ENCODE peak calls at places on chromosome 12, in five cellular contexts. One of them, this sample, is unnamed.

GRCh38 chr12:31756977-31757420 is 28.2 kb upstream of the AMN1 start:
- DNase-seq in coronary artery: no peak
- DNase-seq in lung: no peak
- DNase-seq in ACHN: peak
- DNase-seq in immature natural killer cell: no peak
- DNase-seq in this sample: peak

GRCh38 chr12:32252199-32253073 is 145.8 kb downstream of the BICD1 start:
- DNase-seq in immature natural killer cell: no peak
- DNase-seq in coronary artery: no peak
- DNase-seq in lung: no peak
- DNase-seq in ACHN: no peak
- DNase-seq in this sample: no peak

GRCh38 chr12:32305163-32305562 is 94.2 kb upstream of the FGD4 start:
- DNase-seq in lung: no peak
- DNase-seq in ACHN: peak
- DNase-seq in coronary artery: no peak
- DNase-seq in immature natural killer cell: peak
- DNase-seq in this sample: no peak

GRCh38 chr12:13222076-13222475 is 25.6 kb downstream of the EMP1 start:
- DNase-seq in ACHN: no peak
- DNase-seq in lung: peak
- DNase-seq in coronary artery: no peak
- DNase-seq in immature natural killer cell: no peak
- DNase-seq in this sample: peak

GRCh38 chr12:98856897-98857540 is 211.9 kb downstream of the APAF1 start:
- DNase-seq in ACHN: peak
- DNase-seq in coronary artery: no peak
- DNase-seq in immature natural killer cell: no peak
- DNase-seq in lung: no peak
- DNase-seq in this sample: no peak

GRCh38 chr12:103928736-103929050 is 1.5 kb upstream of the HSP90B1 start:
- DNase-seq in immature natural killer cell: peak
- DNase-seq in coronary artery: no peak
- DNase-seq in lung: no peak
- DNase-seq in ACHN: no peak
- DNase-seq in this sample: peak

GRCh38 chr12:75481774-75482173 is 1.2 kb downstream of the GLIPR1 start:
- DNase-seq in coronary artery: no peak
- DNase-seq in ACHN: peak
- DNase-seq in immature natural killer cell: peak
- DNase-seq in lung: no peak
- DNase-seq in this sample: no peak

GRCh38 chr12:116113398-116114130 is 163.9 kb downstream of the MED13L start:
- DNase-seq in coronary artery: no peak
- DNase-seq in ACHN: no peak
- DNase-seq in lung: no peak
- DNase-seq in immature natural killer cell: no peak
- DNase-seq in this sample: no peak

GRCh38 chr12:103769240-103769945 is 71.6 kb downstream of the NT5DC3 start:
- DNase-seq in immature natural killer cell: no peak
- DNase-seq in lung: no peak
- DNase-seq in ACHN: no peak
- DNase-seq in coronary artery: no peak
- DNase-seq in this sample: no peak

GRCh38 chr12:11228268-11228879 is 41.1 kb downstream of the PRB3 start:
- DNase-seq in lung: peak
- DNase-seq in immature natural killer cell: no peak
- DNase-seq in coronary artery: no peak
- DNase-seq in ACHN: peak
- DNase-seq in this sample: peak

GRCh38 chr12:32179011-32179395 is 72.4 kb downstream of the BICD1 start:
- DNase-seq in coronary artery: no peak
- DNase-seq in lung: no peak
- DNase-seq in immature natural killer cell: no peak
- DNase-seq in ACHN: no peak
- DNase-seq in this sample: no peak

GRCh38 chr12:132471011-132471857 is 18.7 kb upstream of the FBRSL1 start:
- DNase-seq in immature natural killer cell: no peak
- DNase-seq in lung: no peak
- DNase-seq in ACHN: no peak
- DNase-seq in coronary artery: no peak
- DNase-seq in this sample: peak

GRCh38 chr12:3032770-3033537 is 44.2 kb upstream of the TSPAN9 start:
- DNase-seq in lung: no peak
- DNase-seq in ACHN: no peak
- DNase-seq in immature natural killer cell: no peak
- DNase-seq in coronary artery: no peak
- DNase-seq in this sample: no peak

GRCh38 chr12:6953417-6954315 is 2.5 kb downstream of the PTPN6 start:
- DNase-seq in coronary artery: peak
- DNase-seq in lung: peak
- DNase-seq in immature natural killer cell: peak
- DNase-seq in ACHN: no peak
- DNase-seq in this sample: no peak

GRCh38 chr12:89087149-89087834 is 265.0 kb downstream of the DUSP6 start:
- DNase-seq in ACHN: no peak
- DNase-seq in lung: no peak
- DNase-seq in coronary artery: no peak
- DNase-seq in immature natural killer cell: no peak
- DNase-seq in this sample: peak

GRCh38 chr12:129901256-129901655 is 2.6 kb downstream of the TMEM132D start:
- DNase-seq in lung: no peak
- DNase-seq in ACHN: no peak
- DNase-seq in immature natural killer cell: no peak
- DNase-seq in coronary artery: no peak
- DNase-seq in this sample: peak

GRCh38 chr12:2319747-2320146 is 267.0 kb downstream of the CACNA1C start:
- DNase-seq in coronary artery: no peak
- DNase-seq in immature natural killer cell: no peak
- DNase-seq in ACHN: peak
- DNase-seq in lung: no peak
- DNase-seq in this sample: peak

GRCh38 chr12:68932701-68933563 is at the start of gene CPM:
- DNase-seq in ACHN: peak
- DNase-seq in lung: peak
- DNase-seq in immature natural killer cell: peak
- DNase-seq in coronary artery: no peak
- DNase-seq in this sample: peak

GRCh38 chr12:30694971-30695326 is 720 bp downstream of the IPO8 start:
- DNase-seq in lung: peak
- DNase-seq in ACHN: peak
- DNase-seq in coronary artery: no peak
- DNase-seq in immature natural killer cell: no peak
- DNase-seq in this sample: peak

GRCh38 chr12:109637341-109637740 is 63.7 kb downstream of the MVK start:
- DNase-seq in lung: no peak
- DNase-seq in ACHN: no peak
- DNase-seq in coronary artery: no peak
- DNase-seq in immature natural killer cell: no peak
- DNase-seq in this sample: no peak

GRCh38 chr12:118841588-118841987 is 139.8 kb upstream of the SRRM4 start:
- DNase-seq in immature natural killer cell: no peak
- DNase-seq in coronary artery: no peak
- DNase-seq in ACHN: no peak
- DNase-seq in lung: no peak
- DNase-seq in this sample: no peak

GRCh38 chr12:114692558-114693531 is 8.9 kb upstream of the TBX3 start:
- DNase-seq in lung: no peak
- DNase-seq in immature natural killer cell: no peak
- DNase-seq in ACHN: no peak
- DNase-seq in coronary artery: no peak
- DNase-seq in this sample: peak

GRCh38 chr12:69898236-69898635 is 73.2 kb downstream of the MYRFL start:
- DNase-seq in lung: no peak
- DNase-seq in immature natural killer cell: no peak
- DNase-seq in coronary artery: no peak
- DNase-seq in ACHN: no peak
- DNase-seq in this sample: no peak

GRCh38 chr12:78361683-78362082 is 502.9 kb upstream of the SYT1 start:
- DNase-seq in coronary artery: no peak
- DNase-seq in ACHN: no peak
- DNase-seq in lung: no peak
- DNase-seq in immature natural killer cell: no peak
- DNase-seq in this sample: no peak

GRCh38 chr12:49705479-49706267 is 1.5 kb downstream of the FMNL3 start:
- DNase-seq in lung: peak
- DNase-seq in immature natural killer cell: peak
- DNase-seq in coronary artery: no peak
- DNase-seq in ACHN: peak
- DNase-seq in this sample: no peak

GRCh38 chr12:15772405-15773018 is 16.7 kb downstream of the EPS8 start:
- DNase-seq in coronary artery: no peak
- DNase-seq in lung: no peak
- DNase-seq in ACHN: peak
- DNase-seq in immature natural killer cell: peak
- DNase-seq in this sample: no peak

GRCh38 chr12:41944241-41944640 is 200.4 kb downstream of the GXYLT1 start:
- DNase-seq in coronary artery: no peak
- DNase-seq in ACHN: no peak
- DNase-seq in immature natural killer cell: no peak
- DNase-seq in lung: no peak
- DNase-seq in this sample: no peak